ENCODE peak calls at places on chromosomes 3 and 15, in six cellular contexts. One of them, this sample, is unnamed.

GRCh38 chr3:161038725-161039124 is 66.4 kb downstream of the B3GALNT1 start:
- DNase-seq in NCI-H2171 treated with DMSO at 0.1 percent for 48 hours: no peak
- DNase-seq in progenitor cell of endocrine pancreas: no peak
- DNase-seq in NCI-H1694: no peak
- DNase-seq in left cardiac atrium: no peak
- DNase-seq in activated T-cell treated with anti-CD3 and anti-CD28 coated beads for 1 hour: no peak
- DNase-seq in this sample: no peak

GRCh38 chr3:157572559-157573270 is 69.5 kb upstream of the VEPH1 start:
- DNase-seq in NCI-H2171 treated with DMSO at 0.1 percent for 48 hours: peak
- DNase-seq in progenitor cell of endocrine pancreas: no peak
- DNase-seq in NCI-H1694: peak
- DNase-seq in left cardiac atrium: no peak
- DNase-seq in activated T-cell treated with anti-CD3 and anti-CD28 coated beads for 1 hour: no peak
- DNase-seq in this sample: peak

GRCh38 chr3:155607761-155608160 is 137.1 kb downstream of the PLCH1 start:
- DNase-seq in NCI-H2171 treated with DMSO at 0.1 percent for 48 hours: no peak
- DNase-seq in progenitor cell of endocrine pancreas: no peak
- DNase-seq in NCI-H1694: no peak
- DNase-seq in left cardiac atrium: no peak
- DNase-seq in activated T-cell treated with anti-CD3 and anti-CD28 coated beads for 1 hour: no peak
- DNase-seq in this sample: no peak

GRCh38 chr3:127484601-127485388 is 105.7 kb downstream of the TPRA1 start:
- DNase-seq in NCI-H2171 treated with DMSO at 0.1 percent for 48 hours: no peak
- DNase-seq in progenitor cell of endocrine pancreas: peak
- DNase-seq in NCI-H1694: no peak
- DNase-seq in left cardiac atrium: no peak
- DNase-seq in activated T-cell treated with anti-CD3 and anti-CD28 coated beads for 1 hour: no peak
- DNase-seq in this sample: no peak

GRCh38 chr3:144843099-144843498 is 871.5 kb downstream of the DIPK2A start:
- DNase-seq in NCI-H2171 treated with DMSO at 0.1 percent for 48 hours: peak
- DNase-seq in progenitor cell of endocrine pancreas: no peak
- DNase-seq in NCI-H1694: no peak
- DNase-seq in left cardiac atrium: no peak
- DNase-seq in activated T-cell treated with anti-CD3 and anti-CD28 coated beads for 1 hour: no peak
- DNase-seq in this sample: no peak

GRCh38 chr3:197478746-197479668 is 76.8 kb downstream of the BDH1 start:
- DNase-seq in NCI-H2171 treated with DMSO at 0.1 percent for 48 hours: peak
- DNase-seq in progenitor cell of endocrine pancreas: no peak
- DNase-seq in NCI-H1694: peak
- DNase-seq in left cardiac atrium: no peak
- DNase-seq in activated T-cell treated with anti-CD3 and anti-CD28 coated beads for 1 hour: no peak
- DNase-seq in this sample: no peak

GRCh38 chr3:155242342-155242741 is 51.1 kb downstream of the STRIT1 start:
- DNase-seq in NCI-H2171 treated with DMSO at 0.1 percent for 48 hours: no peak
- DNase-seq in progenitor cell of endocrine pancreas: no peak
- DNase-seq in NCI-H1694: no peak
- DNase-seq in left cardiac atrium: no peak
- DNase-seq in activated T-cell treated with anti-CD3 and anti-CD28 coated beads for 1 hour: no peak
- DNase-seq in this sample: no peak

GRCh38 chr3:124995460-124995994 is 60.3 kb downstream of the HEG1 start:
- DNase-seq in NCI-H2171 treated with DMSO at 0.1 percent for 48 hours: peak
- DNase-seq in progenitor cell of endocrine pancreas: peak
- DNase-seq in NCI-H1694: peak
- DNase-seq in left cardiac atrium: peak
- DNase-seq in activated T-cell treated with anti-CD3 and anti-CD28 coated beads for 1 hour: peak
- DNase-seq in this sample: no peak

GRCh38 chr3:13215940-13216546 is 142.8 kb upstream of the IQSEC1 start:
- DNase-seq in NCI-H2171 treated with DMSO at 0.1 percent for 48 hours: no peak
- DNase-seq in progenitor cell of endocrine pancreas: no peak
- DNase-seq in NCI-H1694: no peak
- DNase-seq in left cardiac atrium: no peak
- DNase-seq in activated T-cell treated with anti-CD3 and anti-CD28 coated beads for 1 hour: no peak
- DNase-seq in this sample: no peak

GRCh38 chr3:55204417-55204816 is 276.6 kb upstream of the LRTM1 start:
- DNase-seq in NCI-H2171 treated with DMSO at 0.1 percent for 48 hours: no peak
- DNase-seq in progenitor cell of endocrine pancreas: no peak
- DNase-seq in NCI-H1694: no peak
- DNase-seq in left cardiac atrium: no peak
- DNase-seq in activated T-cell treated with anti-CD3 and anti-CD28 coated beads for 1 hour: no peak
- DNase-seq in this sample: no peak

GRCh38 chr3:170862618-170863374 is 7.2 kb downstream of the RPL22L1 start:
- DNase-seq in NCI-H2171 treated with DMSO at 0.1 percent for 48 hours: no peak
- DNase-seq in progenitor cell of endocrine pancreas: no peak
- DNase-seq in NCI-H1694: no peak
- DNase-seq in left cardiac atrium: no peak
- DNase-seq in activated T-cell treated with anti-CD3 and anti-CD28 coated beads for 1 hour: no peak
- DNase-seq in this sample: no peak

GRCh38 chr15:99729920-99730319 is 3.3 kb downstream of the LYSMD4 start:
- DNase-seq in NCI-H2171 treated with DMSO at 0.1 percent for 48 hours: peak
- DNase-seq in progenitor cell of endocrine pancreas: no peak
- DNase-seq in NCI-H1694: peak
- DNase-seq in left cardiac atrium: peak
- DNase-seq in activated T-cell treated with anti-CD3 and anti-CD28 coated beads for 1 hour: no peak
- DNase-seq in this sample: peak

GRCh38 chr3:181710581-181711255 is 1.0 kb upstream of the SOX2 start:
- DNase-seq in NCI-H2171 treated with DMSO at 0.1 percent for 48 hours: peak
- DNase-seq in progenitor cell of endocrine pancreas: no peak
- DNase-seq in NCI-H1694: no peak
- DNase-seq in left cardiac atrium: no peak
- DNase-seq in activated T-cell treated with anti-CD3 and anti-CD28 coated beads for 1 hour: no peak
- DNase-seq in this sample: no peak

GRCh38 chr3:29454326-29454725 is 173.5 kb downstream of the RBMS3 start:
- DNase-seq in NCI-H2171 treated with DMSO at 0.1 percent for 48 hours: no peak
- DNase-seq in progenitor cell of endocrine pancreas: no peak
- DNase-seq in NCI-H1694: no peak
- DNase-seq in left cardiac atrium: no peak
- DNase-seq in activated T-cell treated with anti-CD3 and anti-CD28 coated beads for 1 hour: no peak
- DNase-seq in this sample: no peak

GRCh38 chr3:20340324-20340928 is 154.4 kb upstream of the SGO1 start:
- DNase-seq in NCI-H2171 treated with DMSO at 0.1 percent for 48 hours: peak
- DNase-seq in progenitor cell of endocrine pancreas: peak
- DNase-seq in NCI-H1694: peak
- DNase-seq in left cardiac atrium: peak
- DNase-seq in activated T-cell treated with anti-CD3 and anti-CD28 coated beads for 1 hour: peak
- DNase-seq in this sample: no peak

GRCh38 chr15:40010681-40011080 is 28.3 kb downstream of the SRP14 start:
- DNase-seq in NCI-H2171 treated with DMSO at 0.1 percent for 48 hours: no peak
- DNase-seq in progenitor cell of endocrine pancreas: no peak
- DNase-seq in NCI-H1694: no peak
- DNase-seq in left cardiac atrium: no peak
- DNase-seq in activated T-cell treated with anti-CD3 and anti-CD28 coated beads for 1 hour: no peak
- DNase-seq in this sample: no peak

GRCh38 chr3:48430359-48431101 is 644 bp upstream of the PLXNB1 start:
- DNase-seq in NCI-H2171 treated with DMSO at 0.1 percent for 48 hours: no peak
- DNase-seq in progenitor cell of endocrine pancreas: no peak
- DNase-seq in NCI-H1694: no peak
- DNase-seq in left cardiac atrium: no peak
- DNase-seq in activated T-cell treated with anti-CD3 and anti-CD28 coated beads for 1 hour: no peak
- DNase-seq in this sample: no peak

GRCh38 chr3:150299221-150299620 is 108.9 kb upstream of the TSC22D2 start:
- DNase-seq in NCI-H2171 treated with DMSO at 0.1 percent for 48 hours: no peak
- DNase-seq in progenitor cell of endocrine pancreas: no peak
- DNase-seq in NCI-H1694: no peak
- DNase-seq in left cardiac atrium: no peak
- DNase-seq in activated T-cell treated with anti-CD3 and anti-CD28 coated beads for 1 hour: no peak
- DNase-seq in this sample: no peak

GRCh38 chr15:53716909-53717878 is 42.3 kb downstream of the WDR72 start:
- DNase-seq in NCI-H2171 treated with DMSO at 0.1 percent for 48 hours: peak
- DNase-seq in progenitor cell of endocrine pancreas: no peak
- DNase-seq in NCI-H1694: peak
- DNase-seq in left cardiac atrium: no peak
- DNase-seq in activated T-cell treated with anti-CD3 and anti-CD28 coated beads for 1 hour: no peak
- DNase-seq in this sample: no peak

GRCh38 chr3:21573291-21573690 is 177.7 kb downstream of the ZNF385D start:
- DNase-seq in NCI-H2171 treated with DMSO at 0.1 percent for 48 hours: no peak
- DNase-seq in progenitor cell of endocrine pancreas: no peak
- DNase-seq in NCI-H1694: no peak
- DNase-seq in left cardiac atrium: no peak
- DNase-seq in activated T-cell treated with anti-CD3 and anti-CD28 coated beads for 1 hour: no peak
- DNase-seq in this sample: no peak

GRCh38 chr15:92839696-92840095 is 60.4 kb upstream of the CHD2 start:
- DNase-seq in NCI-H2171 treated with DMSO at 0.1 percent for 48 hours: peak
- DNase-seq in progenitor cell of endocrine pancreas: no peak
- DNase-seq in NCI-H1694: peak
- DNase-seq in left cardiac atrium: no peak
- DNase-seq in activated T-cell treated with anti-CD3 and anti-CD28 coated beads for 1 hour: no peak
- DNase-seq in this sample: no peak

GRCh38 chr15:59242649-59243048 is 36.0 kb downstream of the LDHAL6B start:
- DNase-seq in NCI-H2171 treated with DMSO at 0.1 percent for 48 hours: no peak
- DNase-seq in progenitor cell of endocrine pancreas: no peak
- DNase-seq in NCI-H1694: no peak
- DNase-seq in left cardiac atrium: no peak
- DNase-seq in activated T-cell treated with anti-CD3 and anti-CD28 coated beads for 1 hour: no peak
- DNase-seq in this sample: no peak

This sample was measured in SK-N-MC.